ENCODE peak calls at places on chromosomes 13 and 19, in five cellular contexts. B is GM04503, F is lung microvascular endothelial cell, E is EL, D is progenitor cell of endocrine pancreas. W is an unnamed sample.

GRCh38 chr13:25237083-25237482 is 50.2 kb downstream of the MTMR6 start:
- DNase-seq in B (no peak), F (no peak), E (no peak), D (no peak), W (no peak)

GRCh38 chr13:79541426-79542049 is 60.6 kb downstream of the NDFIP2 start:
- DNase-seq in B (no peak), F (peak; percentile 81), E (peak; percentile 62), D (no peak), W (peak; percentile 29)

GRCh38 chr13:36026556-36026955 is 104.6 kb downstream of the DCLK1 start:
- DNase-seq in B (no peak), F (no peak), E (no peak), D (no peak), W (no peak)

GRCh38 chr19:16070366-16070990 is 5.8 kb upstream of the TPM4 start:
- DNase-seq in B (no peak), F (peak; percentile 97), E (no peak), D (no peak), W (no peak)

GRCh38 chr13:21043898-21044297 is 17.5 kb downstream of the LATS2 start:
- DNase-seq in B (peak; percentile 78), F (no peak), E (peak; percentile 57), D (no peak), W (peak; percentile 69)

GRCh38 chr19:10333758-10334339 is 520 bp upstream of the RAVER1 start:
- DNase-seq in B (no peak), F (peak; percentile 38), E (peak; percentile 15), D (no peak), W (no peak)

GRCh38 chr19:55488986-55489710 is 912 bp downstream of the SSC5D start:
- DNase-seq in B (no peak), F (no peak), E (no peak), D (no peak), W (no peak)

GRCh38 chr19:51259348-51260245 is 8.7 kb downstream of the SIGLECL1 start:
- DNase-seq in B (no peak), F (peak; percentile 55), E (peak; percentile 31), D (no peak), W (no peak)

GRCh38 chr13:50261502-50261901 is 246.3 kb downstream of the KCNRG start:
- DNase-seq in B (no peak), F (no peak), E (no peak), D (no peak), W (no peak)

GRCh38 chr13:51270606-51271005 is 48.4 kb downstream of the FAM124A start:
- DNase-seq in B (no peak), F (no peak), E (no peak), D (no peak), W (no peak)

GRCh38 chr13:51635137-51635878 is 51.0 kb downstream of the WDFY2 start:
- DNase-seq in B (no peak), F (no peak), E (no peak), D (no peak), W (no peak)

GRCh38 chr13:113651511-113652403 is 6.2 kb downstream of the ATP4B start:
- DNase-seq in B (no peak), F (no peak), E (no peak), D (no peak), W (no peak)

GRCh38 chr13:23656637-23657036 is 86.4 kb downstream of the TNFRSF19 start:
- DNase-seq in B (no peak), F (peak; percentile 23), E (peak; percentile 16), D (no peak), W (no peak)

GRCh38 chr19:55209430-55210119 is at the start of gene PTPRH:
- DNase-seq in B (no peak), F (no peak), E (no peak), D (no peak), W (no peak)

GRCh38 chr19:4197625-4198466 is 15.4 kb downstream of the ANKRD24 start:
- DNase-seq in B (no peak), F (no peak), E (no peak), D (no peak), W (no peak)

GRCh38 chr19:51029718-51030117 is 3.3 kb upstream of the KLK11 start:
- DNase-seq in B (no peak), F (no peak), E (no peak), D (no peak), W (no peak)

GRCh38 chr13:82627183-82627582 is 1255.1 kb downstream of the SLITRK1 start:
- DNase-seq in B (no peak), F (no peak), E (peak; percentile 76), D (no peak), W (no peak)

GRCh38 chr19:31332096-31332495 is 17.1 kb downstream of the TSHZ3 start:
- DNase-seq in B (no peak), F (no peak), E (peak; percentile 58), D (no peak), W (no peak)

GRCh38 chr13:34808649-34809048 is 133.4 kb upstream of the NBEA start:
- DNase-seq in B (no peak), F (no peak), E (no peak), D (no peak), W (no peak)

GRCh38 chr19:18204394-18205179 is 745 bp upstream of the RAB3A start:
- DNase-seq in B (no peak), F (peak; percentile 51), E (no peak), D (peak; percentile 65), W (no peak)

GRCh38 chr13:31320946-31321345 is 121.2 kb downstream of the B3GLCT start:
- DNase-seq in B (no peak), F (no peak), E (no peak), D (no peak), W (no peak)

GRCh38 chr19:4059931-4060620 is 6.6 kb downstream of the ZBTB7A start:
- DNase-seq in B (no peak), F (no peak), E (no peak), D (no peak), W (no peak)

GRCh38 chr19:54096642-54097106 is 3.9 kb downstream of the OSCAR start:
- DNase-seq in B (peak; percentile 31), F (no peak), E (peak; percentile 54), D (no peak), W (peak; percentile 7)

GRCh38 chr19:35438527-35438926 is 9.5 kb upstream of the FFAR2 start:
- DNase-seq in B (no peak), F (no peak), E (no peak), D (no peak), W (no peak)

GRCh38 chr19:35513975-35514809 is 743 bp upstream of the DMKN start:
- DNase-seq in B (no peak), F (no peak), E (peak; percentile 31), D (no peak), W (no peak)

GRCh38 chr13:89407357-89407756 is 1736.2 kb downstream of the SLITRK5 start:
- DNase-seq in B (no peak), F (no peak), E (no peak), D (no peak), W (no peak)

GRCh38 chr19:31784631-31785237 is 435.5 kb upstream of the TSHZ3 start:
- DNase-seq in B (no peak), F (no peak), E (no peak), D (no peak), W (no peak)

GRCh38 chr19:19615086-19615485 is 3.4 kb downstream of the PBX4 start:
- DNase-seq in B (peak; percentile 27), F (no peak), E (peak; percentile 69), D (no peak), W (no peak)

GRCh38 chr13:23867027-23867491 is 22.1 kb downstream of the MIPEP start:
- DNase-seq in B (no peak), F (no peak), E (peak; percentile 37), D (no peak), W (no peak)

GRCh38 chr19:40134866-40135265 is 44.1 kb upstream of the ZNF780A start:
- DNase-seq in B (no peak), F (no peak), E (no peak), D (no peak), W (no peak)

GRCh38 chr19:5124111-5124855 is 155.4 kb downstream of the KDM4B start:
- DNase-seq in B (no peak), F (no peak), E (no peak), D (no peak), W (no peak)

GRCh38 chr13:50891206-50891605 is 18.4 kb upstream of the RNASEH2B start:
- DNase-seq in B (no peak), F (no peak), E (no peak), D (no peak), W (no peak)

GRCh38 chr13:25042141-25042540 is 53.8 kb upstream of the PABPC3 start:
- DNase-seq in B (no peak), F (no peak), E (no peak), D (no peak), W (no peak)

GRCh38 chr13:51687928-51688714 is 103.9 kb downstream of the WDFY2 start:
- DNase-seq in B (no peak), F (no peak), E (no peak), D (no peak), W (no peak)

GRCh38 chr19:3224346-3225325 is at the start of gene CELF5:
- DNase-seq in B (no peak), F (peak; percentile 31), E (peak; percentile 38), D (peak; percentile 52), W (no peak)

GRCh38 chr13:43304449-43304848 is 281.1 kb downstream of the DNAJC15 start:
- DNase-seq in B (no peak), F (no peak), E (no peak), D (no peak), W (no peak)